ENCODE peak calls at places on chromosomes 12 and 14, in six cellular contexts. One of them, this sample, is unnamed.

GRCh38 chr14:67187210-67187609 is 2.0 kb upstream of the GARIN2 start:
- DNase-seq in NAMALWA: no peak
- DNase-seq in testis: no peak
- DNase-seq in tibial artery: no peak
- DNase-seq in naive thymus-derived CD8-positive, alpha-beta T cell: no peak
- DNase-seq in T-helper 9 cell: no peak
- DNase-seq in this sample: no peak

GRCh38 chr12:27398466-27398865 is 48.1 kb upstream of the SMCO2 start:
- DNase-seq in NAMALWA: no peak
- DNase-seq in tibial artery: no peak
- DNase-seq in naive thymus-derived CD8-positive, alpha-beta T cell: no peak
- DNase-seq in T-helper 9 cell: no peak
- DNase-seq in testis: no peak
- DNase-seq in this sample: no peak

GRCh38 chr12:52250048-52250990 is 17.3 kb downstream of the KRT7 start:
- DNase-seq in testis: no peak
- DNase-seq in tibial artery: no peak
- DNase-seq in T-helper 9 cell: no peak
- DNase-seq in naive thymus-derived CD8-positive, alpha-beta T cell: no peak
- DNase-seq in NAMALWA: no peak
- DNase-seq in this sample: no peak

GRCh38 chr12:27779416-27779815 is 617 bp upstream of the KLHL42 start:
- DNase-seq in naive thymus-derived CD8-positive, alpha-beta T cell: peak; percentile 4
- DNase-seq in testis: peak; percentile 77
- DNase-seq in T-helper 9 cell: no peak
- DNase-seq in NAMALWA: peak; percentile 55
- DNase-seq in tibial artery: peak; percentile 31
- DNase-seq in this sample: no peak

GRCh38 chr12:96397756-96398421 is 2.4 kb downstream of the CDK17 start:
- DNase-seq in T-helper 9 cell: no peak
- DNase-seq in naive thymus-derived CD8-positive, alpha-beta T cell: no peak
- DNase-seq in NAMALWA: no peak
- DNase-seq in testis: no peak
- DNase-seq in tibial artery: no peak
- DNase-seq in this sample: no peak

GRCh38 chr12:78241472-78241871 is 410.8 kb downstream of the NAV3 start:
- DNase-seq in tibial artery: no peak
- DNase-seq in NAMALWA: no peak
- DNase-seq in testis: no peak
- DNase-seq in T-helper 9 cell: no peak
- DNase-seq in naive thymus-derived CD8-positive, alpha-beta T cell: no peak
- DNase-seq in this sample: peak; percentile 80

GRCh38 chr12:55470088-55470830 is at the start of gene OR6C70:
- DNase-seq in tibial artery: no peak
- DNase-seq in naive thymus-derived CD8-positive, alpha-beta T cell: no peak
- DNase-seq in testis: no peak
- DNase-seq in T-helper 9 cell: no peak
- DNase-seq in NAMALWA: no peak
- DNase-seq in this sample: no peak

GRCh38 chr14:74380172-74380571 is 31.9 kb downstream of the VRTN start:
- DNase-seq in tibial artery: no peak
- DNase-seq in naive thymus-derived CD8-positive, alpha-beta T cell: no peak
- DNase-seq in NAMALWA: no peak
- DNase-seq in testis: no peak
- DNase-seq in T-helper 9 cell: no peak
- DNase-seq in this sample: no peak

GRCh38 chr12:2239376-2240010 is 186.7 kb downstream of the CACNA1C start:
- DNase-seq in NAMALWA: no peak
- DNase-seq in naive thymus-derived CD8-positive, alpha-beta T cell: no peak
- DNase-seq in T-helper 9 cell: no peak
- DNase-seq in testis: no peak
- DNase-seq in tibial artery: peak; percentile 28
- DNase-seq in this sample: no peak

GRCh38 chr12:124532947-124533346 is 34.5 kb downstream of the NCOR2 start:
- DNase-seq in NAMALWA: no peak
- DNase-seq in naive thymus-derived CD8-positive, alpha-beta T cell: no peak
- DNase-seq in testis: no peak
- DNase-seq in tibial artery: no peak
- DNase-seq in T-helper 9 cell: no peak
- DNase-seq in this sample: no peak

GRCh38 chr12:45284096-45284901 is 68.4 kb downstream of the ANO6 start:
- DNase-seq in tibial artery: no peak
- DNase-seq in NAMALWA: peak; percentile 19
- DNase-seq in testis: no peak
- DNase-seq in T-helper 9 cell: no peak
- DNase-seq in naive thymus-derived CD8-positive, alpha-beta T cell: no peak
- DNase-seq in this sample: no peak

GRCh38 chr14:87805315-87805723 is 187.7 kb downstream of the GALC start:
- DNase-seq in testis: peak; percentile 56
- DNase-seq in naive thymus-derived CD8-positive, alpha-beta T cell: peak; percentile 15
- DNase-seq in NAMALWA: peak; percentile 63
- DNase-seq in tibial artery: peak; percentile 25
- DNase-seq in T-helper 9 cell: peak; percentile 33
- DNase-seq in this sample: no peak

GRCh38 chr14:91980157-91980556 is 32.7 kb upstream of the FBLN5 start:
- DNase-seq in naive thymus-derived CD8-positive, alpha-beta T cell: no peak
- DNase-seq in T-helper 9 cell: no peak
- DNase-seq in tibial artery: no peak
- DNase-seq in NAMALWA: no peak
- DNase-seq in testis: no peak
- DNase-seq in this sample: no peak

GRCh38 chr12:110995016-110995415 is 74.6 kb upstream of the MYL2 start:
- DNase-seq in T-helper 9 cell: no peak
- DNase-seq in tibial artery: no peak
- DNase-seq in testis: no peak
- DNase-seq in naive thymus-derived CD8-positive, alpha-beta T cell: no peak
- DNase-seq in NAMALWA: no peak
- DNase-seq in this sample: no peak

GRCh38 chr12:75087656-75088055 is 122.0 kb downstream of the KCNC2 start:
- DNase-seq in testis: no peak
- DNase-seq in naive thymus-derived CD8-positive, alpha-beta T cell: no peak
- DNase-seq in tibial artery: no peak
- DNase-seq in NAMALWA: peak; percentile 24
- DNase-seq in T-helper 9 cell: no peak
- DNase-seq in this sample: no peak

GRCh38 chr14:67240168-67240932 is 885 bp upstream of the PALS1 start:
- DNase-seq in T-helper 9 cell: peak; percentile 21
- DNase-seq in NAMALWA: no peak
- DNase-seq in testis: peak; percentile 73
- DNase-seq in tibial artery: peak; percentile 65
- DNase-seq in naive thymus-derived CD8-positive, alpha-beta T cell: no peak
- DNase-seq in this sample: peak; percentile 14

GRCh38 chr12:108643941-108644742 is 10.4 kb upstream of the SELPLG start:
- DNase-seq in naive thymus-derived CD8-positive, alpha-beta T cell: no peak
- DNase-seq in tibial artery: peak; percentile 74
- DNase-seq in T-helper 9 cell: no peak
- DNase-seq in testis: peak; percentile 37
- DNase-seq in NAMALWA: no peak
- DNase-seq in this sample: no peak

GRCh38 chr12:42846782-42847181 is 257.2 kb upstream of the PRICKLE1 start:
- DNase-seq in naive thymus-derived CD8-positive, alpha-beta T cell: no peak
- DNase-seq in tibial artery: no peak
- DNase-seq in T-helper 9 cell: no peak
- DNase-seq in testis: no peak
- DNase-seq in NAMALWA: no peak
- DNase-seq in this sample: no peak

GRCh38 chr12:126616441-126616840 is 1551.2 kb downstream of the AACS start:
- DNase-seq in NAMALWA: no peak
- DNase-seq in naive thymus-derived CD8-positive, alpha-beta T cell: no peak
- DNase-seq in T-helper 9 cell: no peak
- DNase-seq in testis: no peak
- DNase-seq in tibial artery: no peak
- DNase-seq in this sample: no peak

GRCh38 chr14:57390806-57391562 is 598 bp downstream of the NAA30 start:
- DNase-seq in T-helper 9 cell: peak; percentile 28
- DNase-seq in tibial artery: peak; percentile 36
- DNase-seq in testis: peak; percentile 38
- DNase-seq in NAMALWA: peak; percentile 17
- DNase-seq in naive thymus-derived CD8-positive, alpha-beta T cell: peak; percentile 53
- DNase-seq in this sample: no peak

GRCh38 chr12:32135967-32136366 is 29.3 kb downstream of the BICD1 start:
- DNase-seq in T-helper 9 cell: no peak
- DNase-seq in NAMALWA: no peak
- DNase-seq in naive thymus-derived CD8-positive, alpha-beta T cell: no peak
- DNase-seq in tibial artery: no peak
- DNase-seq in testis: no peak
- DNase-seq in this sample: no peak

GRCh38 chr14:66359500-66359899 is 126.7 kb upstream of the CCDC196 start:
- DNase-seq in T-helper 9 cell: peak; percentile 5
- DNase-seq in tibial artery: no peak
- DNase-seq in NAMALWA: peak; percentile 41
- DNase-seq in naive thymus-derived CD8-positive, alpha-beta T cell: peak; percentile 37
- DNase-seq in testis: no peak
- DNase-seq in this sample: peak; percentile 86

GRCh38 chr12:3542911-3543310 is 51.9 kb downstream of the PRMT8 start:
- DNase-seq in tibial artery: no peak
- DNase-seq in naive thymus-derived CD8-positive, alpha-beta T cell: no peak
- DNase-seq in testis: no peak
- DNase-seq in T-helper 9 cell: no peak
- DNase-seq in NAMALWA: no peak
- DNase-seq in this sample: no peak